ENCODE peak calls at places on chromosomes 3 and 15, in seven cellular contexts. One of them, this sample, is unnamed.
A peak's percentile ranks its signal among the peaks of the same experiment; 100 is the strongest.

GRCh38 chr3:19931180-19931692 is 2.8 kb downstream of the EFHB start:
- DNase-seq in kidney tubule cell: no peak
- DNase-seq in activated T-cell treated with anti-CD3 and anti-CD28 coated beads for 1 hour: no peak
- DNase-seq in tibial artery: no peak
- DNase-seq in cerebellar cortex: no peak
- DNase-seq in fibroblast of villous mesenchyme: no peak
- DNase-seq in fibroblast of lung: no peak
- DNase-seq in this sample: no peak

GRCh38 chr15:60901647-60902046 is 327.5 kb downstream of the RORA start:
- DNase-seq in activated T-cell treated with anti-CD3 and anti-CD28 coated beads for 1 hour: no peak
- DNase-seq in fibroblast of lung: no peak
- DNase-seq in cerebellar cortex: no peak
- DNase-seq in tibial artery: no peak
- DNase-seq in kidney tubule cell: no peak
- DNase-seq in fibroblast of villous mesenchyme: no peak
- DNase-seq in this sample: no peak

GRCh38 chr15:73052679-73053397 is 575 bp downstream of the NEO1 start:
- DNase-seq in fibroblast of villous mesenchyme: peak; percentile 13
- DNase-seq in fibroblast of lung: peak; percentile 28
- DNase-seq in cerebellar cortex: peak; percentile 69
- DNase-seq in activated T-cell treated with anti-CD3 and anti-CD28 coated beads for 1 hour: peak; percentile 3
- DNase-seq in tibial artery: peak; percentile 28
- DNase-seq in kidney tubule cell: peak; percentile 72
- DNase-seq in this sample: peak; percentile 56

GRCh38 chr3:53085476-53085875 is 39.6 kb upstream of the SFMBT1 start:
- DNase-seq in cerebellar cortex: no peak
- DNase-seq in fibroblast of lung: no peak
- DNase-seq in tibial artery: no peak
- DNase-seq in fibroblast of villous mesenchyme: no peak
- DNase-seq in activated T-cell treated with anti-CD3 and anti-CD28 coated beads for 1 hour: no peak
- DNase-seq in kidney tubule cell: no peak
- DNase-seq in this sample: no peak

GRCh38 chr3:59422312-59422711 is 372.5 kb upstream of the CFAP20DC start:
- DNase-seq in fibroblast of villous mesenchyme: peak; percentile 8
- DNase-seq in activated T-cell treated with anti-CD3 and anti-CD28 coated beads for 1 hour: no peak
- DNase-seq in tibial artery: no peak
- DNase-seq in cerebellar cortex: no peak
- DNase-seq in fibroblast of lung: peak; percentile 45
- DNase-seq in kidney tubule cell: peak; percentile 40
- DNase-seq in this sample: no peak

GRCh38 chr15:55389276-55389631 is 18.9 kb downstream of the CCPG1 start:
- DNase-seq in tibial artery: no peak
- DNase-seq in fibroblast of villous mesenchyme: peak; percentile 35
- DNase-seq in cerebellar cortex: no peak
- DNase-seq in kidney tubule cell: peak; percentile 49
- DNase-seq in fibroblast of lung: peak; percentile 5
- DNase-seq in activated T-cell treated with anti-CD3 and anti-CD28 coated beads for 1 hour: no peak
- DNase-seq in this sample: no peak

GRCh38 chr15:26838742-26839460 is 28.0 kb upstream of the GABRA5 start:
- DNase-seq in tibial artery: no peak
- DNase-seq in fibroblast of villous mesenchyme: no peak
- DNase-seq in fibroblast of lung: no peak
- DNase-seq in activated T-cell treated with anti-CD3 and anti-CD28 coated beads for 1 hour: no peak
- DNase-seq in cerebellar cortex: no peak
- DNase-seq in kidney tubule cell: peak; percentile 9
- DNase-seq in this sample: peak; percentile 82

GRCh38 chr3:73055583-73056364 is 5.7 kb upstream of the EBLN2 start:
- DNase-seq in fibroblast of villous mesenchyme: no peak
- DNase-seq in fibroblast of lung: no peak
- DNase-seq in activated T-cell treated with anti-CD3 and anti-CD28 coated beads for 1 hour: no peak
- DNase-seq in kidney tubule cell: no peak
- DNase-seq in cerebellar cortex: no peak
- DNase-seq in tibial artery: no peak
- DNase-seq in this sample: peak; percentile 32

GRCh38 chr15:67745059-67745993 is 80.0 kb upstream of the SKOR1 start:
- DNase-seq in fibroblast of villous mesenchyme: peak; percentile 49
- DNase-seq in kidney tubule cell: no peak
- DNase-seq in fibroblast of lung: peak; percentile 73
- DNase-seq in activated T-cell treated with anti-CD3 and anti-CD28 coated beads for 1 hour: no peak
- DNase-seq in cerebellar cortex: no peak
- DNase-seq in tibial artery: no peak
- DNase-seq in this sample: no peak

GRCh38 chr3:130820976-130821375 is 72.9 kb upstream of the ATP2C1 start:
- DNase-seq in fibroblast of lung: peak; percentile 50
- DNase-seq in activated T-cell treated with anti-CD3 and anti-CD28 coated beads for 1 hour: no peak
- DNase-seq in tibial artery: no peak
- DNase-seq in cerebellar cortex: no peak
- DNase-seq in kidney tubule cell: peak; percentile 80
- DNase-seq in fibroblast of villous mesenchyme: peak; percentile 61
- DNase-seq in this sample: no peak

GRCh38 chr3:86801921-86802320 is 189.0 kb downstream of the VGLL3 start:
- DNase-seq in tibial artery: no peak
- DNase-seq in fibroblast of lung: peak; percentile 57
- DNase-seq in activated T-cell treated with anti-CD3 and anti-CD28 coated beads for 1 hour: no peak
- DNase-seq in kidney tubule cell: no peak
- DNase-seq in cerebellar cortex: no peak
- DNase-seq in fibroblast of villous mesenchyme: peak; percentile 8
- DNase-seq in this sample: no peak

GRCh38 chr3:141402476-141403171 is 34.3 kb downstream of the ZBTB38 start:
- DNase-seq in activated T-cell treated with anti-CD3 and anti-CD28 coated beads for 1 hour: peak; percentile 24
- DNase-seq in kidney tubule cell: peak; percentile 34
- DNase-seq in cerebellar cortex: peak; percentile 54
- DNase-seq in tibial artery: peak; percentile 69
- DNase-seq in fibroblast of lung: peak; percentile 78
- DNase-seq in fibroblast of villous mesenchyme: peak; percentile 83
- DNase-seq in this sample: peak; percentile 65

GRCh38 chr15:37824717-37825382 is 109.6 kb upstream of the TMCO5A start:
- DNase-seq in activated T-cell treated with anti-CD3 and anti-CD28 coated beads for 1 hour: no peak
- DNase-seq in fibroblast of villous mesenchyme: peak; percentile 94
- DNase-seq in fibroblast of lung: peak; percentile 91
- DNase-seq in tibial artery: no peak
- DNase-seq in cerebellar cortex: no peak
- DNase-seq in kidney tubule cell: peak; percentile 93
- DNase-seq in this sample: no peak

GRCh38 chr15:81001180-81002003 is 669 bp downstream of the TLNRD1 start:
- DNase-seq in fibroblast of lung: peak; percentile 41
- DNase-seq in cerebellar cortex: peak; percentile 28
- DNase-seq in activated T-cell treated with anti-CD3 and anti-CD28 coated beads for 1 hour: peak; percentile 28
- DNase-seq in fibroblast of villous mesenchyme: peak; percentile 48
- DNase-seq in kidney tubule cell: peak; percentile 68
- DNase-seq in tibial artery: peak; percentile 57
- DNase-seq in this sample: peak; percentile 48

GRCh38 chr3:100100454-100100853 is 13.8 kb downstream of the FILIP1L start:
- DNase-seq in activated T-cell treated with anti-CD3 and anti-CD28 coated beads for 1 hour: no peak
- DNase-seq in kidney tubule cell: peak; percentile 25
- DNase-seq in tibial artery: no peak
- DNase-seq in fibroblast of villous mesenchyme: peak; percentile 55
- DNase-seq in cerebellar cortex: no peak
- DNase-seq in fibroblast of lung: no peak
- DNase-seq in this sample: no peak

GRCh38 chr3:16338124-16338523 is 73.1 kb downstream of the OXNAD1 start:
- DNase-seq in fibroblast of lung: no peak
- DNase-seq in cerebellar cortex: no peak
- DNase-seq in tibial artery: no peak
- DNase-seq in activated T-cell treated with anti-CD3 and anti-CD28 coated beads for 1 hour: peak; percentile 24
- DNase-seq in kidney tubule cell: no peak
- DNase-seq in fibroblast of villous mesenchyme: peak; percentile 69
- DNase-seq in this sample: no peak

GRCh38 chr3:191051037-191051436 is 148.0 kb upstream of the OSTN start:
- DNase-seq in kidney tubule cell: peak; percentile 48
- DNase-seq in fibroblast of lung: peak; percentile 65
- DNase-seq in cerebellar cortex: peak; percentile 40
- DNase-seq in tibial artery: no peak
- DNase-seq in fibroblast of villous mesenchyme: peak; percentile 42
- DNase-seq in activated T-cell treated with anti-CD3 and anti-CD28 coated beads for 1 hour: no peak
- DNase-seq in this sample: no peak

GRCh38 chr3:82938821-82939328 is 1177.4 kb upstream of the GBE1 start:
- DNase-seq in fibroblast of lung: no peak
- DNase-seq in fibroblast of villous mesenchyme: no peak
- DNase-seq in cerebellar cortex: no peak
- DNase-seq in activated T-cell treated with anti-CD3 and anti-CD28 coated beads for 1 hour: no peak
- DNase-seq in tibial artery: no peak
- DNase-seq in kidney tubule cell: no peak
- DNase-seq in this sample: peak; percentile 18

GRCh38 chr3:66113542-66113941 is 74.8 kb upstream of the MAGI1 start:
- DNase-seq in fibroblast of lung: no peak
- DNase-seq in tibial artery: no peak
- DNase-seq in activated T-cell treated with anti-CD3 and anti-CD28 coated beads for 1 hour: no peak
- DNase-seq in fibroblast of villous mesenchyme: no peak
- DNase-seq in kidney tubule cell: no peak
- DNase-seq in cerebellar cortex: no peak
- DNase-seq in this sample: no peak

GRCh38 chr3:100213891-100214573 is 46.8 kb upstream of the TBC1D23 start:
- DNase-seq in kidney tubule cell: peak; percentile 12
- DNase-seq in fibroblast of villous mesenchyme: no peak
- DNase-seq in tibial artery: no peak
- DNase-seq in activated T-cell treated with anti-CD3 and anti-CD28 coated beads for 1 hour: no peak
- DNase-seq in cerebellar cortex: no peak
- DNase-seq in fibroblast of lung: peak; percentile 9
- DNase-seq in this sample: no peak

GRCh38 chr3:20250786-20251185 is 64.8 kb upstream of the SGO1 start:
- DNase-seq in fibroblast of villous mesenchyme: no peak
- DNase-seq in tibial artery: no peak
- DNase-seq in kidney tubule cell: no peak
- DNase-seq in activated T-cell treated with anti-CD3 and anti-CD28 coated beads for 1 hour: no peak
- DNase-seq in fibroblast of lung: no peak
- DNase-seq in cerebellar cortex: no peak
- DNase-seq in this sample: no peak

GRCh38 chr15:58065011-58065444 is 483 bp downstream of the ALDH1A2 start:
- DNase-seq in fibroblast of lung: no peak
- DNase-seq in tibial artery: no peak
- DNase-seq in fibroblast of villous mesenchyme: peak; percentile 12
- DNase-seq in kidney tubule cell: peak; percentile 20
- DNase-seq in cerebellar cortex: no peak
- DNase-seq in activated T-cell treated with anti-CD3 and anti-CD28 coated beads for 1 hour: no peak
- DNase-seq in this sample: peak; percentile 46

GRCh38 chr15:19956124-19956796 is 585.3 kb downstream of the GOLGA6L6 start:
- DNase-seq in tibial artery: no peak
- DNase-seq in fibroblast of villous mesenchyme: no peak
- DNase-seq in kidney tubule cell: no peak
- DNase-seq in activated T-cell treated with anti-CD3 and anti-CD28 coated beads for 1 hour: no peak
- DNase-seq in cerebellar cortex: no peak
- DNase-seq in fibroblast of lung: no peak
- DNase-seq in this sample: no peak

GRCh38 chr3:67710396-67710795 is 56.0 kb upstream of the SUCLG2 start:
- DNase-seq in cerebellar cortex: no peak
- DNase-seq in tibial artery: no peak
- DNase-seq in fibroblast of villous mesenchyme: no peak
- DNase-seq in fibroblast of lung: no peak
- DNase-seq in activated T-cell treated with anti-CD3 and anti-CD28 coated beads for 1 hour: no peak
- DNase-seq in kidney tubule cell: no peak
- DNase-seq in this sample: no peak

This sample was measured in H9.